ENCODE peak calls at places on chromosomes 1 and 21, in seven cellular contexts. L, Y, R, J, B, M and T are unnamed samples.

GRCh38 chr1:118659646-118660045 is 328.5 kb downstream of the TBX15 start:
- DNase-seq in M (no peak), Y (no peak), J (no peak), R (no peak), L (no peak), B (no peak), T (no peak)

GRCh38 chr1:223834660-223835263 is 11.0 kb downstream of the TP53BP2 start:
- DNase-seq in J (no peak), B (peak), Y (peak), R (no peak), L (no peak), M (no peak), T (no peak)

GRCh38 chr1:113166473-113166872 is 93.5 kb downstream of the LRIG2 start:
- DNase-seq in Y (no peak), B (no peak), J (no peak), R (no peak), L (no peak), M (no peak), T (no peak)

GRCh38 chr1:55089683-55090082 is 50.3 kb downstream of the PCSK9 start:
- DNase-seq in L (no peak), M (no peak), B (no peak), Y (peak), J (no peak), R (no peak), T (no peak)

GRCh38 chr1:61446531-61446991 is 278.4 kb downstream of the TM2D1 start:
- DNase-seq in J (no peak), R (no peak), B (peak), Y (no peak), M (no peak), L (no peak), T (no peak)

GRCh38 chr1:165815725-165816124 is 11.7 kb upstream of the UCK2 start:
- DNase-seq in L (no peak), J (no peak), Y (no peak), R (no peak), M (no peak), B (peak), T (no peak)

GRCh38 chr1:6313382-6314265 is 52.7 kb upstream of the GPR153 start:
- DNase-seq in R (no peak), J (no peak), L (no peak), Y (no peak), B (no peak), M (no peak), T (no peak)

GRCh38 chr1:89954401-89954800 is 40.5 kb upstream of the ZNF326 start:
- DNase-seq in R (no peak), M (no peak), J (no peak), Y (no peak), L (no peak), B (no peak), T (no peak)

GRCh38 chr1:206555473-206555935 is 48.2 kb downstream of the RASSF5 start:
- DNase-seq in L (no peak), R (no peak), Y (no peak), M (peak), J (no peak), B (peak), T (peak)

GRCh38 chr1:206469411-206469932 is 804 bp upstream of the IKBKE start:
- DNase-seq in M (peak), J (no peak), Y (no peak), L (no peak), R (no peak), B (no peak), T (no peak)

GRCh38 chr21:44947111-44947929 is 7.5 kb downstream of the SLX9 start:
- DNase-seq in R (no peak), M (no peak), B (no peak), J (no peak), L (no peak), Y (no peak), T (peak)

GRCh38 chr1:206117151-206117948 is at the start of gene AVPR1B:
- DNase-seq in L (peak), J (peak), Y (no peak), M (no peak), R (no peak), B (peak), T (peak)

GRCh38 chr1:32480761-32481160 is 15.9 kb downstream of the ZBTB8B start:
- DNase-seq in B (no peak), R (no peak), J (no peak), Y (no peak), M (no peak), L (no peak), T (no peak)

GRCh38 chr1:156241311-156241811 is 623 bp upstream of the BGLAP start:
- DNase-seq in J (no peak), L (no peak), Y (no peak), B (peak), R (no peak), M (no peak), T (no peak)

GRCh38 chr1:19645544-19646252 is 1.6 kb downstream of the NBL1 start:
- DNase-seq in L (no peak), Y (no peak), R (no peak), M (no peak), J (peak), B (no peak), T (peak)

GRCh38 chr1:44078087-44078486 is 40.5 kb upstream of the KLF17 start:
- DNase-seq in Y (no peak), M (no peak), B (no peak), R (no peak), L (no peak), J (no peak), T (no peak)

GRCh38 chr1:30450818-30451233 is 272.6 kb downstream of the MATN1 start:
- DNase-seq in Y (no peak), M (no peak), J (peak), R (no peak), L (no peak), B (no peak), T (peak)

GRCh38 chr1:198155253-198155652 is 1.5 kb upstream of the NEK7 start:
- DNase-seq in J (no peak), R (peak), B (peak), M (no peak), L (no peak), Y (peak), T (no peak)

GRCh38 chr1:90510143-90510542 is 207.0 kb downstream of the BARHL2 start:
- DNase-seq in J (no peak), Y (no peak), R (no peak), M (no peak), B (no peak), L (no peak), T (no peak)

GRCh38 chr1:198553017-198553416 is 12.5 kb upstream of the ATP6V1G3 start:
- DNase-seq in L (no peak), R (no peak), M (no peak), Y (no peak), B (no peak), J (no peak), T (no peak)

GRCh38 chr1:158652721-158653334 is 33.7 kb downstream of the SPTA1 start:
- DNase-seq in B (no peak), M (no peak), L (no peak), Y (no peak), J (no peak), R (no peak), T (no peak)

GRCh38 chr1:220528679-220529529 is 968 bp downstream of the MARK1 start:
- DNase-seq in L (peak), B (peak), Y (no peak), R (no peak), J (no peak), M (no peak), T (peak)

GRCh38 chr1:186792870-186793581 is 35.7 kb upstream of the PLA2G4A start:
- DNase-seq in M (no peak), L (no peak), Y (no peak), R (no peak), B (peak), J (no peak), T (no peak)

GRCh38 chr1:50105430-50105829 is 3.3 kb upstream of the ELAVL4 start:
- DNase-seq in L (no peak), Y (no peak), B (no peak), J (no peak), M (no peak), R (no peak), T (no peak)

GRCh38 chr1:99767996-99768524 is 1.6 kb upstream of the FRRS1 start:
- DNase-seq in L (no peak), Y (no peak), J (no peak), B (peak), M (no peak), R (no peak), T (no peak)

GRCh38 chr21:26850116-26850643 is 5.0 kb upstream of the ADAMTS1 start:
- DNase-seq in M (no peak), B (peak), Y (no peak), R (no peak), J (peak), L (peak), T (no peak)

GRCh38 chr1:21594495-21594894 is 74.7 kb downstream of the RAP1GAP start:
- DNase-seq in J (no peak), Y (no peak), L (no peak), B (no peak), R (no peak), M (no peak), T (peak)

GRCh38 chr1:66597500-66597899 is 63.5 kb downstream of the SGIP1 start:
- DNase-seq in B (no peak), Y (no peak), L (no peak), M (no peak), R (no peak), J (no peak), T (no peak)

GRCh38 chr1:215543191-215543606 is 23.9 kb upstream of the KCTD3 start:
- DNase-seq in M (no peak), B (peak), L (no peak), Y (no peak), J (no peak), R (peak), T (no peak)

GRCh38 chr1:230825804-230826160 is 42.5 kb downstream of the C1orf198 start:
- DNase-seq in L (no peak), J (no peak), Y (no peak), B (no peak), M (no peak), R (peak), T (no peak)

GRCh38 chr1:11447903-11448302 is 31.1 kb upstream of the DISP3 start:
- DNase-seq in R (no peak), M (no peak), B (no peak), Y (no peak), L (no peak), J (no peak), T (peak)

GRCh38 chr1:205456868-205457724 is 1.3 kb upstream of the BLACAT1 start:
- DNase-seq in Y (no peak), R (no peak), M (no peak), L (peak), J (peak), B (no peak), T (peak)

GRCh38 chr1:230176871-230177411 is 109.9 kb downstream of the GALNT2 start:
- DNase-seq in L (no peak), R (no peak), B (peak), Y (no peak), J (peak), M (no peak), T (peak)

GRCh38 chr1:119068427-119068826 is 72.0 kb downstream of the WARS2 start:
- DNase-seq in R (no peak), Y (no peak), B (no peak), L (no peak), J (peak), M (no peak), T (no peak)

GRCh38 chr1:110593905-110594304 is 12.3 kb downstream of the KCNA2 start:
- DNase-seq in L (no peak), Y (no peak), J (no peak), B (no peak), R (no peak), M (no peak), T (peak)

GRCh38 chr1:46285730-46286477 is 17.5 kb downstream of the LRRC41 start:
- DNase-seq in B (no peak), R (no peak), M (peak), J (no peak), L (no peak), Y (no peak), T (peak)

GRCh38 chr1:96536576-96536975 is 185.0 kb upstream of the PTBP2 start:
- DNase-seq in Y (no peak), M (no peak), B (no peak), J (no peak), L (no peak), R (no peak), T (no peak)

GRCh38 chr1:231159963-231160761 is 1.7 kb upstream of the TRIM67 start:
- DNase-seq in J (no peak), L (no peak), B (no peak), R (no peak), Y (no peak), M (no peak), T (no peak)

GRCh38 chr1:197156692-197157091 is 10.2 kb upstream of the ASPM start:
- DNase-seq in B (no peak), L (no peak), M (no peak), Y (no peak), R (no peak), J (no peak), T (no peak)

GRCh38 chr21:33950425-33951079 is 34.9 kb upstream of the ATP5PO start:
- DNase-seq in Y (no peak), M (no peak), J (no peak), L (no peak), R (no peak), B (no peak), T (no peak)

GRCh38 chr21:33947451-33948095 is 32.0 kb upstream of the ATP5PO start:
- DNase-seq in L (peak), M (peak), R (peak), J (peak), Y (peak), B (peak), T (peak)

GRCh38 chr21:33948951-33949444 is 33.4 kb upstream of the ATP5PO start:
- DNase-seq in B (no peak), L (no peak), M (no peak), R (no peak), Y (no peak), J (no peak), T (peak)

GRCh38 chr21:33949516-33950424 is 34.2 kb upstream of the ATP5PO start:
- DNase-seq in R (no peak), J (no peak), M (peak), B (no peak), Y (no peak), L (no peak), T (no peak)

GRCh38 chr21:33948096-33948950 is 32.7 kb upstream of the ATP5PO start:
- DNase-seq in L (peak), J (peak), M (peak), Y (no peak), B (peak), R (no peak), T (peak)
- H3K4me3 ChIP-seq in L (no peak), J (peak), M (peak), Y (peak), B (no peak), R (peak), T (peak)

DNA sequence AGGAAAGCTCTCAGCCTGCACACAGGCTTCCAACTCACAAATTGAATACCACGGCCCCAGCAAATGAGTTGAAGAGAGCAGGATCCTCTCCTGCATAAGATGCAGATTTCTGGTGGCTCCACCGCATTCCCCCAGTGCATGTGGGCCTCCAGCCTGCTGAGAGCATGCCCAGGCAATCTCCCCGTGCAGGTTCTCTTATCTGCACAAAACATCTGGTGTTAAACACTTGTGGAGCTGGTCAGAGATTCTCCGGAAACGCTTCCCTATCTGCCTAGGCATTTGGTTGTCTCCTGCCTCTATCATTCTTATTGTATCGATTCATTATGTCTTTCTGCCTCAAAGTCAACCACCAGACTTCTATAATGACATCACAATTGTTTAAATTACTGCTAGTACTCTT is 1349.0 kb upstream of the B3GALT2 start:
- DNase-seq in Y (no peak), J (peak), M (no peak), R (no peak), B (no peak), L (peak), T (peak)
- H3K4me3 ChIP-seq in Y (no peak), J (peak), M (no peak), R (no peak), B (no peak), L (no peak), T (no peak)

DNA sequence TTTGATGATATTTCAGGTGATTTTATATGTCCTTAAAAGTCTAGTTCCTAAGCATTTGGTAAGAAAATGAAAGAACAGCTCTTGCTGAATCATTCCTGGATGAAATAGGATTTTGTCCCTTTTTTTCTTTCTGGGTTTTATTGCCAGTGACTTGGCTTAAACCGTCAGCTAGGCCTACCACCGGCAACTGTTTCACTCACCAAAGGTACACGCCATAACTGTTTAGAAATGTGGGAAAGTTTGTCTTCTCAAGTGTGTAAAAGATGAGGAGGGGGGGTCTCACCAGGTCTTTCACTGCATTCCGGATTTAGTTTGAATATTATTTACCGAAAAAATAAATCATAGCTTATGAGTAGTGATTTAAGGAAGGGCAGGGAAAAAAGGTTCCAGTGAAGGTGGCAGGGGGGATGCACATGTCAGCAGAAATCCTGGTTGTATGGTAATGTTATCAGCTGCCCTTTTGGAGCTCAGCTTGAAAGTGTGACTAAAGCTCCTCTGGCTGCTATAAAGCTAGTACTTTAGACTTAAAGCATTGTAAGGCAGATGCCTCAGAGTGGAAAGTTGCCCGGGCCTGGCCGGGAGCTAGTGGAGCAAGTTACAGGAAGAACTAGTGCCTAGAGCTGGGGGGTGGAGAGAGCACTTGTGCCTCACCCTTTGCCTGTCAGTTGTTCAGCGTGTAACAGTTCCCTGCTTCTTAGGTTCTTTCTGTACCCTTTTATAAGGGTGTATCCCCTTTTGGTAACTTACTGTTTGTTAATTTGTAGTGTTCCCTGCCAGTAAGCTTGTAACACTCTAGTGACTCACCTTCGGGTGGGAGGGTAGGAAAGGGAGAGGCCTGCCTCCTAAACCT is 3.1 kb downstream of the ATP1A1 start:
- DNase-seq in B (peak), R (peak), Y (peak), M (no peak), J (no peak), L (peak), T (peak)
- H3K4me3 ChIP-seq in B (peak), R (peak), Y (peak), M (peak), J (peak), L (peak), T (peak)

GRCh38 chr1:160101037-160101716 is 2.8 kb upstream of the IGSF8 start:
- DNase-seq in J (peak), B (peak), L (peak), Y (no peak), M (peak), R (no peak), T (peak)
- H3K4me3 ChIP-seq in J (no peak), B (no peak), L (no peak), Y (peak), M (no peak), R (no peak), T (no peak)

GRCh38 chr1:200053639-200054038 is 26.1 kb downstream of the NR5A2 start:
- DNase-seq in J (no peak), L (no peak), M (no peak), R (no peak), Y (no peak), B (no peak), T (no peak)

GRCh38 chr1:200048244-200048643 is 20.7 kb downstream of the NR5A2 start:
- DNase-seq in R (no peak), J (no peak), B (no peak), Y (no peak), M (no peak), L (peak), T (peak)

GRCh38 chr1:200053091-200053490 is 25.6 kb downstream of the NR5A2 start:
- DNase-seq in L (no peak), M (no peak), Y (no peak), J (no peak), B (no peak), R (no peak), T (no peak)

DNA sequence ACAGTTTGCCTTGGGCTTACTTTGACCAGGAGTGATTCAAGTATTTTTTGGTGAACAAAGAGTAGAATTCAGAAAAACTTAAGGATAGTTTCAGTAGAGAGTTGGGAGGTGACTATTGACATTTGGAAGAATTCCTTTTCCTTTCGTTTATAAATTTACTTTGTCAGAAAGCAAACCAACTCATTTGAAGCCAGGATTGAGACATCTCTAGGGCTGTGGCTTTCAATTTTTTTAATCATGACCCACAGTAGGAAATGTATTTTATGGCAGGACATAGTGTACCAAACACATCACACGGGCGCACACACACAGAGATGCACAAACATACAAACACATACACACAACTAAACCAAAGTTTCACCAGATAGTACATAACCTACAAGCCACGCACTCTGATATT is 24.1 kb downstream of the NR5A2 start:
- DNase-seq in L (no peak), Y (no peak), J (no peak), R (no peak), M (no peak), B (no peak), T (no peak)
- H3K4me3 ChIP-seq in L (no peak), Y (no peak), J (no peak), R (no peak), M (no peak), B (no peak), T (no peak)

GRCh38 chr1:176206961-176207902 is at the start of gene COP1:
- DNase-seq in R (peak), M (peak), B (peak), Y (peak), J (peak), L (peak), T (peak)

GRCh38 chr1:176208034-176208433 is 948 bp upstream of the COP1 start:
- DNase-seq in M (no peak), B (no peak), J (no peak), R (no peak), L (no peak), Y (no peak), T (no peak)

GRCh38 chr1:176203735-176204134 is 3.4 kb downstream of the COP1 start:
- DNase-seq in J (no peak), Y (no peak), B (no peak), R (no peak), M (no peak), L (no peak), T (no peak)

GRCh38 chr1:176206006-176206960 is 803 bp downstream of the COP1 start:
- DNase-seq in J (peak), L (peak), M (no peak), B (peak), Y (no peak), R (no peak), T (peak)

GRCh38 chr1:176205322-176205914 is 1.7 kb downstream of the COP1 start:
- DNase-seq in R (no peak), Y (no peak), B (no peak), J (no peak), M (no peak), L (no peak), T (no peak)
- H3K4me3 ChIP-seq in R (peak), Y (peak), B (peak), J (peak), M (peak), L (peak), T (peak)

GRCh38 chr1:171220551-171221175 is 27.6 kb upstream of the FMO1 start:
- DNase-seq in J (no peak), B (peak), L (peak), Y (no peak), R (no peak), M (no peak), T (peak)
- H3K4me3 ChIP-seq in J (peak), B (peak), L (no peak), Y (no peak), R (peak), M (no peak), T (peak)